ENCODE peak calls at places on chromosomes 5 and 9, in four cellular contexts. L, O, K and D are unnamed samples.

GRCh38 chr5:157470616-157471015 is 10.6 kb downstream of the NIPAL4 start:
- DNase-seq in L (no peak), O (no peak), K (no peak), D (no peak)

GRCh38 chr5:30469691-30470090 is 723.8 kb upstream of the CDH6 start:
- DNase-seq in L (no peak), O (no peak), K (no peak), D (no peak)

GRCh38 chr5:132238169-132238744 is 10.6 kb upstream of the P4HA2 start:
- DNase-seq in L (peak; percentile 82), O (peak; percentile 87), K (peak; percentile 95), D (peak; percentile 71)

GRCh38 chr9:97907051-97907450 is 15.2 kb downstream of the TRMO start:
- DNase-seq in L (peak; percentile 15), O (peak; percentile 44), K (no peak), D (peak; percentile 42)

GRCh38 chr5:41508186-41508585 is 2.2 kb downstream of the PLCXD3 start:
- DNase-seq in L (no peak), O (no peak), K (no peak), D (no peak)

GRCh38 chr5:151096001-151096373 is 15.2 kb upstream of the TNIP1 start:
- DNase-seq in L (no peak), O (no peak), K (no peak), D (no peak)

GRCh38 chr9:34701769-34702736 is 7.9 kb downstream of the CCL21 start:
- DNase-seq in L (peak; percentile 61), O (peak; percentile 89), K (peak; percentile 94), D (peak; percentile 57)

GRCh38 chr5:10352404-10353240 is 873 bp upstream of the MARCHF6 start:
- DNase-seq in L (peak; percentile 12), O (peak; percentile 94), K (no peak), D (no peak)

GRCh38 chr9:112531666-112532282 is 45.1 kb downstream of the KIAA1958 start:
- DNase-seq in L (no peak), O (no peak), K (no peak), D (no peak)

GRCh38 chr9:87478211-87478992 is 19.3 kb upstream of the DAPK1 start:
- DNase-seq in L (no peak), O (no peak), K (no peak), D (no peak)

GRCh38 chr9:93111371-93112115 is 15.5 kb downstream of the CARD19 start:
- DNase-seq in L (no peak), O (no peak), K (peak; percentile 45), D (no peak)

GRCh38 chr5:34915856-34916192 is 313 bp downstream of the BRIX1 start:
- DNase-seq in L (peak; percentile 27), O (peak; percentile 53), K (no peak), D (no peak)

GRCh38 chr9:84301851-84302250 is 38.7 kb downstream of the SLC28A3 start:
- DNase-seq in L (no peak), O (no peak), K (no peak), D (no peak)

GRCh38 chr5:87421307-87421706 is 8.6 kb upstream of the CCNH start:
- DNase-seq in L (no peak), O (no peak), K (no peak), D (no peak)

GRCh38 chr9:33290994-33291397 is 680 bp downstream of the NFX1 start:
- DNase-seq in L (no peak), O (no peak), K (no peak), D (peak; percentile 27)

GRCh38 chr5:138178516-138179276 is at the start of the genes BRD8 and KIF20A:
- DNase-seq in L (peak; percentile 95), O (peak; percentile 96), K (peak; percentile 99), D (peak; percentile 95)

GRCh38 chr5:124240732-124241131 is 505.7 kb downstream of the ZNF608 start:
- DNase-seq in L (no peak), O (no peak), K (no peak), D (no peak)

GRCh38 chr5:160423025-160423554 is 1.4 kb downstream of the PTTG1 start:
- DNase-seq in L (no peak), O (no peak), K (no peak), D (no peak)

GRCh38 chr9:2281803-2282185 is 266.6 kb downstream of the SMARCA2 start:
- DNase-seq in L (no peak), O (no peak), K (no peak), D (no peak)

GRCh38 chr9:113638916-113639315 is 175.4 kb downstream of the RGS3 start:
- DNase-seq in L (no peak), O (no peak), K (peak; percentile 11), D (no peak)

GRCh38 chr5:121497176-121497575 is 354.5 kb upstream of the FTMT start:
- DNase-seq in L (no peak), O (no peak), K (no peak), D (no peak)

GRCh38 chr5:119340597-119341218 is 15.1 kb upstream of the TNFAIP8 start:
- DNase-seq in L (peak; percentile 96), O (peak; percentile 68), K (no peak), D (peak; percentile 87)

GRCh38 chr5:149605998-149606721 is 24.9 kb downstream of the ARHGEF37 start:
- DNase-seq in L (peak; percentile 81), O (peak; percentile 97), K (no peak), D (no peak)

GRCh38 chr5:10859393-10860195 is 98.6 kb upstream of the DAP start:
- DNase-seq in L (no peak), O (no peak), K (no peak), D (no peak)

GRCh38 chr5:20305463-20305862 is 317.5 kb upstream of the CDH18 start:
- DNase-seq in L (no peak), O (no peak), K (no peak), D (no peak)

DNA sequence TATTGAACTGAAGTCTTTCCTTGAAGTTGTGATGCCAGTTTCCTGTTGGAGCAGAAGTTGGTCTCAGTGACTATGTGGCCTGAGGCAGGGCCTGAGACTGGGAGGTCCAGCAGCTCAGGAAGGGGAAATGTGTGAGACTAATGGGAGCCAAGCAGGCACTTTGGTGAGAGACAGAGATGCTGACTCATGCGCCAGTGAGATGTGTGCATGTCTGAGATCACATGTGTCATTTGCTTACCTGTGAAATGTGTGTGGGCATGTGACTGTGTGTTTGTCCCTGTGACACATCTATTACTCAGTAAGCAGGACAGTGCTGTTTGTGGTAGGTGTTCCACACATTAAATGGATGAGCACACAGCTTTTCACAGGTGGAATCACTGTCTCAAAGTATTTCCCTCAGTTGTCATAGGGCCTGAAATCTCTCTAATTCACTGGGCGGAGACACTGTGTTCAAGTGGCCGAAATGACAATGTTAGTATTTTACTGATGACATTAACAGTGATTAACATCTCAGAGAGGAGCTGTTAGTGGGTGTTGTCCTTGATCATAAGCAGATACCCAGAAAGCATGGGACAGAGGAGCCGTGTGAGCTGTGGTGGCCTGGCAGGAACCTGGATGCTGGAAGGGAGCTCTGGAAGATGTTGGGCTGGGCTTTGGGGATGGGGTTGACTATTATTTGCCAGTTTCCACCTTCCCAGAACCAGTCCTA is 7.4 kb downstream of the NPR2 start:
- DNase-seq in L (no peak), O (no peak), K (peak; percentile 58), D (no peak)
- H3K4me3 ChIP-seq in L (no peak overlapping the region), O (no peak overlapping the region), K (no peak overlapping the region), D (no peak overlapping the region)

DNA sequence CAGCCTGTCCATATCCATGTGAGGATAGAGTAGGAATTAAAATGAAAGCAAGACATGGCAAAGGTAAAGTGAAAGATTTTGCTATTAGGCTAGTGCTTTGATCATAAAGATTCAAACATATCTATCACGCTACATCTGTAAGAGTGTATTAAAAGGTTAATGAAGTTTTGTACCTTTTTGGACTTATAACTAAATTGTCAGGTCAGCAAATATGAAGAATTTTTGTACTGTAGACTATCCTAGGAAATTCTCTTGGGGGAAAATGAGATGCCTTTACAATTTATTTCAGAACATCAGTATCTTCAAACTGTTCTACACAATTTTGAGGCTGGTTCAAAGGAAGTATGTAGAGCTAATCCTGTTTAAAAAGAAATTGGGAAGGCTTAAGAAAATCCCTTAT is 639.3 kb upstream of the ARRDC3 start:
- DNase-seq in L (no peak), O (no peak), K (no peak), D (no peak)
- H3K4me3 ChIP-seq in L (no peak overlapping the region), O (no peak overlapping the region), K (no peak overlapping the region), D (no peak overlapping the region)

DNA sequence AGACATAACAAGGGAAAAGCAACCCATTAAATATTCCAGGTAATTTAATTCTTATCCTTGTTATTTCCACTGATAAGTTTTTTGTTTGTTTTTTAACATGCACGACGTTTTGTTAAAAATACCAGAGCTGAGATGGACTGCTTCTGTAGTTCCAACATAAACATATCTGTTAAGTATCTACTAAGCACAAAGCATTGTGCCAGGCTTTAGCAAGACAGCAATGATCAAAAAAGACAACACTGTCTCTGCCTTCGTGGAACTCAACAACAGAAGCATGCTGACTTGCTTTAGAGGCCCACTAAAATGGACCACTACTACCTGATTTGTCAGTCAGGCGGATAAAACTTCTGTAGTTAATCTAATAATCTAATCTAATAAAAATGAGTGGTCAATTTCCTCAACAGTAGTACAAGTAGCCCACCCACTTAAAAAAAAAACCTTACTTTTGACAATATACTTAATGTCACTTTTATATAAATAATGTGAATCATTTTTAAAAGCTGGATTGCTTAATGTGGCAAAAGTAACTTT is 3.1 kb downstream of the RAB14 start:
- DNase-seq in L (no peak), O (peak; percentile 54), K (no peak), D (no peak)
- H3K4me3 ChIP-seq in L (peak overlapping the region; percentile 99), O (peak overlapping the region; percentile 91), K (peak overlapping the region; percentile 92), D (no peak overlapping the region)

GRCh38 chr9:110050925-110051355 is 157.0 kb downstream of the C9orf152 start:
- DNase-seq in L (peak; percentile 69), O (no peak), K (no peak), D (peak; percentile 76)
- H3K4me3 ChIP-seq in L (peak overlapping the region; percentile 86), O (no peak overlapping the region), K (no peak overlapping the region), D (peak overlapping the region; percentile 34)